ENCODE peak calls at places on chromosomes 11 and 22, in ten cellular contexts. E is heart left ventricle, R is tibial nerve, V is vagina, O is suprapubic skin, Q is esophagus muscularis mucosa, L is IMR-90, U is stomach, G is esophagus squamous epithelium, J is GM12878. M is an unnamed sample.

GRCh38 chr22:44347549-44347948 is 34.8 kb upstream of the SHISAL1 start:
- DNase-seq in E (no peak), R (no peak), V (no peak), O (no peak), Q (no peak), L (no peak), U (no peak), G (no peak), J (no peak), M (no peak)

GRCh38 chr11:64056213-64056785 is 20.6 kb downstream of the FLRT1 start:
- DNase-seq in E (no peak), R (no peak), V (no peak), O (no peak), Q (no peak), L (no peak), U (no peak), G (no peak), J (no peak), M (no peak)

GRCh38 chr11:108569896-108570295 is 23.7 kb downstream of the EXPH5 start:
- DNase-seq in E (no peak), R (no peak), V (no peak), O (no peak), Q (no peak), L (no peak), U (no peak), G (no peak), J (no peak), M (no peak)

GRCh38 chr11:118353084-118353710 is 6.2 kb upstream of the UBE4A start:
- DNase-seq in E (no peak), R (no peak), V (no peak), O (no peak), Q (no peak), L (peak), U (no peak), G (no peak), J (no peak), M (no peak)

GRCh38 chr11:69051381-69052342 is 2.9 kb downstream of the TPCN2 start:
- DNase-seq in E (no peak), R (no peak), V (no peak), O (no peak), Q (no peak), L (no peak), U (no peak), G (no peak), J (no peak), M (peak)

GRCh38 chr22:44091021-44091721 is 67.1 kb downstream of the PARVB start:
- DNase-seq in E (no peak), R (no peak), V (no peak), O (no peak), Q (no peak), L (no peak), U (no peak), G (no peak), J (no peak), M (peak)

GRCh38 chr11:65654375-65655349 is 8.1 kb downstream of the RELA start:
- DNase-seq in E (peak), R (no peak), V (no peak), O (peak), Q (no peak), L (no peak), U (no peak), G (no peak), J (no peak), M (peak)

GRCh38 chr11:13010737-13011342 is 1.7 kb downstream of the RASSF10 start:
- DNase-seq in E (peak), R (no peak), V (no peak), O (peak), Q (peak), L (no peak), U (peak), G (no peak), J (no peak), M (no peak)

GRCh38 chr22:41237036-41237706 is 3.6 kb downstream of the CHADL start:
- DNase-seq in E (no peak), R (no peak), V (no peak), O (no peak), Q (no peak), L (no peak), U (no peak), G (no peak), J (no peak), M (no peak)

GRCh38 chr11:35943761-35944502 is at the start of gene LDLRAD3:
- DNase-seq in E (peak), R (peak), V (no peak), O (peak), Q (no peak), L (peak), U (peak), G (no peak), J (no peak), M (peak)

GRCh38 chr11:73263640-73264039 is 8.5 kb upstream of the P2RY6 start:
- DNase-seq in E (no peak), R (no peak), V (no peak), O (no peak), Q (no peak), L (no peak), U (no peak), G (no peak), J (no peak), M (no peak)

GRCh38 chr22:37664249-37665101 is 6.0 kb downstream of the PDXP start:
- DNase-seq in E (no peak), R (peak), V (no peak), O (no peak), Q (no peak), L (no peak), U (no peak), G (no peak), J (no peak), M (no peak)

GRCh38 chr22:20499769-20500168 is 4.2 kb upstream of the KLHL22 start:
- DNase-seq in E (no peak), R (no peak), V (no peak), O (no peak), Q (no peak), L (no peak), U (no peak), G (no peak), J (no peak), M (no peak)

GRCh38 chr22:20497426-20497825 is 1.8 kb upstream of the KLHL22 start:
- DNase-seq in E (no peak), R (no peak), V (no peak), O (no peak), Q (no peak), L (no peak), U (no peak), G (no peak), J (no peak), M (no peak)

GRCh38 chr22:20494978-20495860 is at the start of gene KLHL22:
- DNase-seq in E (peak), R (no peak), V (no peak), O (peak), Q (no peak), L (peak), U (peak), G (no peak), J (no peak), M (peak)

GRCh38 chr22:20498913-20499312 is 3.3 kb upstream of the KLHL22 start:
- DNase-seq in E (no peak), R (no peak), V (no peak), O (no peak), Q (no peak), L (no peak), U (no peak), G (no peak), J (no peak), M (no peak)

DNA sequence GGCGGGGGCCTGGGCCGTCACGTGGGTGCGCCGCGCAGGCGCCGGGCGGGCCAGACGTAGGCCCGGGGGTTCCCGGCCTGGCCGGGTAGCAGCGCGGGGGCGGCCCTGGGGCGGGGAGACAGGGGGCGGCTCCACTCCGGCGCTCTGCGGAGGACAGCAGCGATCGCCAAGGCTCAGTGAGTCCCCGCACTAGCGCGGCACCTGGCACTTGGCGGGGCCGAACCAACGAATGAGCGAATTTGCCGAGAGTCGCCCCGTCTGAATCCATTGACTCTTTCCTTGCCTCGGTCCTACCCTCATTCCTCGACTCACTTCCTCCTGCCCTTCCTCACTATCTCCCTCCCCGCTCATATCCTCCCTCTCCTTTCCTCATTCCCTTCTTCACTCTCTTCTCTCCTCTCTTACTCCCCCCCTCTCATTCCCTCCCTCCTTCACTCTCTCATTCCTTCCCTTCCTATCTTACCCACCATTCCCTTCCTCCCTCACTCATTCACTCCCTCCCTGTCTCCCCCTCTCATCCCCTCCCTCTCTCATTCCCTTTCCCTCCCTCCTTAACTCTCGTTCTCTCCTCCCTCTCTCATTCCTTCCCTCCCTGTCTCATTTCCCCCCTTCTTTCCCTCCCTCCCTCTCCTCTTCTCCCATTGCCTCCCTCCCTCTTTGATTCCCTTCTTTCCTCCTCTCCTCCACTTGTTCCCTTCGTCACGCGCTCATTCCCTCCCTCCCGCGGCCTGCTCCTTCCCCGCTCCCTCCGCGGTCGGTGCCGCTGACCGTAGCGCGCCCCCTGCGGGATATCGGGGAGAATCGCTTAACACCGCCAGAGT is 476 bp upstream of the KLHL22 start:
- DNase-seq in E (peak), R (peak), V (no peak), O (peak), Q (peak), L (peak), U (peak), G (peak), J (peak), M (peak)
- TF ChIP-seq POLR2A in E (no peak), R (peak), V (peak), O (peak), Q (peak), L (peak), U (no peak), G (no peak), J (peak), M (peak)

DNA sequence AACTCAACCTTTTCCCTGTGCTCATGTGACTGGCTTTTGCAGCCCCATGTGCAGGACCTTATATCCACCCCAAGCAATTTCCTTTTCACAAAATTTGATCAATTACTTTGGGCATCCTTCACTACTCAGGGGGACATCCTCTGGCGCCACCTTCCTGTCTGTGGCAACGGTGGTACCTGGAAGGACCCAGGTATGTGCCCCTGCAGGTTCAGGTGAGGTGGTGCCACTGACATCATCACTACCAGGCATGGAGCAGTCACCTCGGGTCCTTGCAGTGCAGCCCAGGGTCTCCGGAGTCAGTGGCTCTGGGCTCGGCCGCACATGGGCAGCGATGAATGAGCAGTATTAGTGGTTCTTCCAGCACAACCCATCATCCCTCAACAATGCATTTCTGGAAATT is 37.7 kb upstream of the B3GAT1 start:
- DNase-seq in E (no peak), R (no peak), V (no peak), O (no peak), Q (no peak), L (no peak), U (no peak), G (no peak), J (no peak), M (peak)
- TF ChIP-seq CTCF in E (no peak), R (no peak), V (no peak), O (no peak), Q (no peak), L (no peak), U (no peak), G (no peak), J (no peak), M (no peak)

GRCh38 chr22:46653596-46653995 is 33.4 kb downstream of the GRAMD4 start:
- DNase-seq in E (no peak), R (no peak), V (no peak), O (no peak), Q (no peak), L (no peak), U (no peak), G (no peak), J (peak), M (no peak)

GRCh38 chr22:46650078-46650810 is 30.1 kb downstream of the GRAMD4 start:
- DNase-seq in E (no peak), R (no peak), V (no peak), O (no peak), Q (no peak), L (no peak), U (no peak), G (no peak), J (no peak), M (no peak)

GRCh38 chr22:46652930-46653331 is 32.7 kb downstream of the GRAMD4 start:
- DNase-seq in E (no peak), R (no peak), V (no peak), O (no peak), Q (no peak), L (peak), U (no peak), G (no peak), J (no peak), M (no peak)

GRCh38 chr22:46651316-46651715 is 31.1 kb downstream of the GRAMD4 start:
- DNase-seq in E (no peak), R (no peak), V (no peak), O (no peak), Q (no peak), L (no peak), U (no peak), G (no peak), J (no peak), M (no peak)

GRCh38 chr22:46652081-46652929 is 32.1 kb downstream of the GRAMD4 start:
- DNase-seq in E (peak), R (no peak), V (no peak), O (no peak), Q (no peak), L (peak), U (no peak), G (no peak), J (no peak), M (no peak)
- H3K27ac ChIP-seq in E (peak), R (no peak), V (peak), O (no peak), Q (peak), L (no peak), U (peak), G (peak), J (no peak), M (peak)

GRCh38 chr22:49721211-49721763 is 106.4 kb downstream of the BRD1 start:
- DNase-seq in E (no peak), R (no peak), V (peak), O (no peak), Q (peak), L (no peak), U (no peak), G (no peak), J (no peak), M (no peak)
- TF ChIP-seq POLR2A in E (no peak), R (no peak), V (no peak), O (no peak), Q (no peak), L (no peak), U (no peak), G (no peak), J (no peak), M (no peak)

GRCh38 chr11:61122761-61123160 is 20.5 kb downstream of the CD5 start:
- DNase-seq in E (no peak), R (no peak), V (no peak), O (no peak), Q (no peak), L (no peak), U (no peak), G (no peak), J (no peak), M (peak)
- TF ChIP-seq CTCF in E (no peak), R (no peak), V (no peak), O (no peak), Q (no peak), L (no peak), U (no peak), G (no peak), J (no peak), M (no peak)

GRCh38 chr11:34358666-34359547 is 1.1 kb upstream of the ABTB2 start:
- DNase-seq in E (peak), R (peak), V (no peak), O (peak), Q (peak), L (peak), U (peak), G (peak), J (peak), M (peak)
- H3K27ac ChIP-seq in E (peak), R (peak), V (peak), O (peak), Q (peak), L (no peak), U (peak), G (peak), J (peak), M (peak)

DNA sequence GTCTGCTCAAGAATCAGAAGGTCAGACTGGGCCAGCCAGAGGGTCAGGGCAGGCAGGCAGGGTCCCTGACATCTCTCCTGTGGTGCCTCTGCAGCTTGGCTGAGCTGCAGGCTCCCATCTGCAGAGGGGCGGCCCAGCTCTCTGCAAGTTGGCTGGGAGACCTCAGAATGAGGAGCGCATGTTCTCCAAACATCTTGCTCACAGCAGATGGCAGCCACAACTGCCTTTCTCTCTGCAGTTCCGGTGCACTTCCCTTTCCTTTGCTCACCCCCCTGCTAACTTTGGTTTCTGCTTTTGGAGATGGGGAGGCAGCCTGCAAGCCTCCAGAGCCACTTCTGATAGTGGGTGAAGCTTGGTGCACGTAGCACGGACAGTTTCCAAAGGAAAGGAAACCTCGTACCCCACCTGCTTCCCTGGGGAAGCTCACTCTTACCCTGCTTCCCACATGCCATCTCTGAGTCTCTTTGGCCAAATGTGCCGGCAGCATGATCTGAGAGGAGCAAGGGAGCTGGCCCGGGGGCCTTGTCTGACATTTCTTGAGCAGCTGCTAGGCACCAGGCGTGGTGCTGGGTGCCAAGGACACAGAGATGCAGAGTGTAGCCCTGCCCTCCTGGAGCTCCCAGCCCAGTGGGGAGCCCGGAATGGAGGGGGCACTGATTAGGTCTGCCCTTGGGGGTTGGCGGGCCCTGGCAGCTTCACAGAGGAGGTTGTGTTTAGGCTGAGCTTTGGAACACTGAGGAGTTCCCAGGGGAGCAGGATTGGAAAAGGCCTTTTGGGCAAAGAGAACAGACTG is 18.2 kb downstream of the DAGLA start:
- DNase-seq in E (no peak), R (no peak), V (no peak), O (no peak), Q (no peak), L (no peak), U (no peak), G (no peak), J (no peak), M (no peak)
- TF ChIP-seq POLR2A in E (no peak), R (no peak), V (no peak), O (no peak), Q (no peak), L (no peak), U (no peak), G (no peak), J (no peak), M (no peak)

DNA sequence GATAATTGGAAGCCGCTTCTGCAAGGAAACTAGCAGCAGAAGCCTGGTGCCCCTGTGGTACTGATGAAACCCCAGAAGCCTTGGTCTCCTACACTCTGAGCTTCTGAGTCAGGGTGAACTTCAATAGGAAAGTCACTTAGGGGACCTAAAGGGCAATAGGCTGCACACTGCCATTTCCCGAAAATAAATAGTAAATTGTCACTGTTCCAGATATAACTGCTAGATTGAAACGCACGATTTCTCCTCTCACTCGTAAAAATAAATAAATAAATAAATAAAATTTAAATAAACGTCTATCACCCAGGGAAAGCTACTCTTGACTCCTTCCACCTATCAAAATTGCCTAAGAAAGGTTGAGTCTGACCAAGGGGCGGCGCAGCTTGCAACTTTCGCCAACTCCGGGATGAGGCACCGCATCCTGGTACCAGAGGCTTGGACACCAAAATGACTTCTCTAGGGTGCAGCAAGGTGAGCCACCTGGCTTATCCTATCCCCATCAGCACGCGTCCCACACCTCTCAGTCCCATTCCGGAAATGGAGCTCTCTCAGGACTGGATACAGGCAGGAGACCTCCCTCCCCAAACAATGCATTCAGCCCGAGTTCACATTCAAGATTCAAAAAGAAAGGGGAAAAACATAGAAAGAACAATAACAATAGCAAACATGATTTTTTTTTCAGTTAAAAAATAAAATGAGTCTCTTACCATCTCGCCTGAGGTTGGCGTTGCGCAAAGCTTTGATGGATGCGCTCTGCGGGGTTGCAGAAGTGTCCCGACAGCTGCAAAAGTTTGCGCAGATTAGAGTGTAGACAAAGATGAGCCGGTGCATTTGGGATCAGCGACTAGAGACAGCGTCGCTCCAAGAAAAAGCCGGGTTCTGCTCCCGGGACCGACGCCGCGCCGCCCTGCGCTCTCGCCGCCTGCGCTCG is 583 bp downstream of the PDGFD start:
- DNase-seq in E (peak), R (no peak), V (no peak), O (no peak), Q (no peak), L (peak), U (peak), G (no peak), J (no peak), M (no peak)
- TF ChIP-seq CTCF in E (peak), R (no peak), V (no peak), O (no peak), Q (no peak), L (peak), U (no peak), G (no peak), J (no peak), M (no peak)

GRCh38 chr11:119593346-119593745 is 135.7 kb downstream of the NECTIN1 start:
- DNase-seq in E (no peak), R (no peak), V (no peak), O (no peak), Q (no peak), L (no peak), U (no peak), G (no peak), J (no peak), M (no peak)
- H3K27ac ChIP-seq in E (no peak), R (no peak), V (peak), O (peak), Q (no peak), L (no peak), U (no peak), G (peak), J (no peak), M (no peak)

GRCh38 chr11:128093689-128094088 is 493.7 kb downstream of the ETS1 start:
- DNase-seq in E (no peak), R (no peak), V (no peak), O (no peak), Q (no peak), L (no peak), U (no peak), G (no peak), J (no peak), M (no peak)
- TF ChIP-seq POLR2A in E (no peak), R (no peak), V (no peak), O (no peak), Q (no peak), L (no peak), U (no peak), G (no peak), J (no peak), M (no peak)